ENCODE peak calls at places on chromosomes 7 and 10, in four cellular contexts. F is skeletal muscle cell, Q is cardiac fibroblast, U is astrocyte of the cerebellum. S is an unnamed sample.

GRCh38 chr7:28032738-28033380 is 147.7 kb downstream of the JAZF1 start:
- DNase-seq in F (no peak), Q (no peak), U (no peak), S (no peak)

GRCh38 chr10:93514496-93514895 is 18.1 kb downstream of the CEP55 start:
- DNase-seq in F (no peak), Q (no peak), U (no peak), S (no peak)

GRCh38 chr7:133705596-133705995 is 421.5 kb upstream of the LRGUK start:
- DNase-seq in F (peak), Q (peak), U (no peak), S (peak)

GRCh38 chr7:3089493-3089892 is 45.8 kb upstream of the CARD11 start:
- DNase-seq in F (no peak), Q (peak), U (no peak), S (no peak)

GRCh38 chr7:30656006-30656575 is 26.2 kb downstream of the CRHR2 start:
- DNase-seq in F (no peak), Q (no peak), U (no peak), S (no peak)

GRCh38 chr10:124592736-124593430 is 131.3 kb downstream of the LHPP start:
- DNase-seq in F (no peak), Q (no peak), U (no peak), S (no peak)

GRCh38 chr10:49650724-49651034 is 28.8 kb upstream of the C10orf53 start:
- DNase-seq in F (no peak), Q (no peak), U (no peak), S (no peak)

GRCh38 chr7:151379534-151380198 is 30.2 kb downstream of the WDR86 start:
- DNase-seq in F (no peak), Q (no peak), U (no peak), S (no peak)

GRCh38 chr7:134016223-134016941 is 110.8 kb upstream of the LRGUK start:
- DNase-seq in F (no peak), Q (peak), U (no peak), S (peak)

GRCh38 chr7:135512135-135512887 is 2.4 kb upstream of the CNOT4 start:
- DNase-seq in F (no peak), Q (peak), U (no peak), S (no peak)

GRCh38 chr10:112360308-112361270 is 13.3 kb upstream of the ACSL5 start:
- DNase-seq in F (peak), Q (peak), U (no peak), S (no peak)

GRCh38 chr7:95357623-95358022 is 33.3 kb upstream of the PON1 start:
- DNase-seq in F (no peak), Q (no peak), U (no peak), S (no peak)

GRCh38 chr10:102644066-102644645 is at the start of gene TRIM8:
- DNase-seq in F (no peak), Q (no peak), U (no peak), S (no peak)

GRCh38 chr10:6603142-6604125 is 23.4 kb upstream of the PRKCQ start:
- DNase-seq in F (no peak), Q (no peak), U (no peak), S (no peak)

GRCh38 chr10:88541116-88541626 is 41.9 kb downstream of the RNLS start:
- DNase-seq in F (peak), Q (peak), U (no peak), S (no peak)

GRCh38 chr7:45876519-45876918 is 3.6 kb upstream of the CCDC201 start:
- DNase-seq in F (no peak), Q (no peak), U (no peak), S (no peak)

GRCh38 chr10:86295791-86296190 is 70.8 kb downstream of the GRID1 start:
- DNase-seq in F (no peak), Q (no peak), U (no peak), S (no peak)

GRCh38 chr7:15822123-15822495 is 135.6 kb upstream of the MEOX2 start:
- DNase-seq in F (no peak), Q (no peak), U (no peak), S (no peak)
- H3K4me3 ChIP-seq in F (no peak), Q (no peak), U (no peak), S (no peak)

GRCh38 chr10:111076682-111077661 is at the start of gene ADRA2A:
- DNase-seq in F (no peak), Q (peak), U (peak), S (no peak)

GRCh38 chr10:111075577-111076185 is 1.1 kb upstream of the ADRA2A start:
- DNase-seq in F (no peak), Q (no peak), U (no peak), S (no peak)

GRCh38 chr10:111077715-111078504 is 1.1 kb downstream of the ADRA2A start:
- DNase-seq in F (no peak), Q (peak), U (no peak), S (no peak)

GRCh38 chr10:111078505-111079185 is 1.8 kb downstream of the ADRA2A start:
- DNase-seq in F (no peak), Q (no peak), U (no peak), S (no peak)

GRCh38 chr10:111076191-111076681 is 593 bp upstream of the ADRA2A start:
- DNase-seq in F (no peak), Q (peak), U (peak), S (no peak)
- H3K4me3 ChIP-seq in F (peak), Q (peak), U (peak), S (peak)

GRCh38 chr10:73433538-73433867 is at the start of gene MSS51:
- DNase-seq in F (no peak), Q (no peak), U (no peak), S (no peak)

DNA sequence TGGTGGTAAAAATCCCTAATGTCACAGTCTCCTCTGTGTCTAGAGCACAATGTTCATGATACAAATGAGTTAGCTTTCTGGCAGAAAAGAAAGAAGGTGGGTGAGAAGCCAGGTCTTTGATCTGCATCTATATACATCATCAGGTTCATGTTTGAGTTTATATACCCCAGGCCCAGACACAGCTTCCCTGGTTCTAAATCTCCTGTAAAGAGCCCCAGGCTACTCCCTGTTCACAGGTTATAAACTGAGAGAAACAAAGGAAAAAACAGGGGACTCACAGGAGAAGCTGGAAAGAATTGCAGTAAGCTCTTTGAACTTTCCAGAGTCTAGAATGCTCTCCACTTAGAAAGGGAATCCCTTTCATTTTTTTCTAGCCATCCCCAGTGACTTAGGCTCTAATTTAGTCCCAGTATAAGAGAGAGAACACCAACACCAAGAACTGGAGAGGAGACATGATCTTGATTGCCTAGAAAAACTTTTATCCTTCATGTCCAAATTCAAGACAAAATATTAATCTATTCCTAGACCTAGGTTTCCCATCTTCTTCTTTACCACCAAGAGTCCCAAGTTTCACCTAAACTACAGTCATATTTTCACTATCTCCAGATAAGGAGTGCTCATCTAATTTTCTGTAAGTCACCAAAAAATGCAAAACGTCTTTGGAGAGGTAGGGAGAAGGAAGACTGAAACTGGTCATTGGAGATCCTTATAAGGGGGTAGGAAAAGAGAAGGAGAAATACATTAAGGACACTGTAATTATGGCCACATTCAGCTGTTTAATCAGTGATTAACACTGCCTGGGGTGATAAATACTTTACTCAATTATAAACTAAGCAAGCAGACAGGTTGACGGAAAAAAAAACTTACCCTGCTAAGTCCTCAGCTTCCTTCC is 469 bp downstream of the MSS51 start:
- DNase-seq in F (no peak), Q (no peak), U (no peak), S (no peak)
- H3K4me3 ChIP-seq in F (no peak), Q (no peak), U (no peak), S (no peak)

GRCh38 chr10:119619215-119619614 is 22.5 kb upstream of the TIAL1 start:
- DNase-seq in F (no peak), Q (no peak), U (no peak), S (no peak)

GRCh38 chr10:119616879-119617580 is 20.3 kb upstream of the TIAL1 start:
- DNase-seq in F (no peak), Q (peak), U (no peak), S (no peak)

GRCh38 chr10:119620241-119620753 is 23.5 kb upstream of the TIAL1 start:
- DNase-seq in F (no peak), Q (peak), U (no peak), S (no peak)

GRCh38 chr10:119625570-119626280 is 25.5 kb upstream of the BAG3 start:
- DNase-seq in F (no peak), Q (no peak), U (no peak), S (no peak)

GRCh38 chr10:119620771-119621384 is 24.1 kb upstream of the TIAL1 start:
- DNase-seq in F (no peak), Q (no peak), U (no peak), S (no peak)
- H3K4me3 ChIP-seq in F (no peak), Q (no peak), U (no peak), S (no peak)

GRCh38 chr10:79910344-79910743 is 38.6 kb downstream of the SFTPD start:
- DNase-seq in F (no peak), Q (no peak), U (no peak), S (no peak)
- H3K4me3 ChIP-seq in F (no peak), Q (no peak), U (no peak), S (no peak)

GRCh38 chr10:68366600-68366999 is 33.9 kb upstream of the PBLD start:
- DNase-seq in F (no peak), Q (no peak), U (no peak), S (no peak)

GRCh38 chr10:68365611-68366010 is 32.9 kb upstream of the PBLD start:
- DNase-seq in F (no peak), Q (no peak), U (no peak), S (no peak)

GRCh38 chr10:68367121-68367520 is 34.4 kb upstream of the PBLD start:
- DNase-seq in F (no peak), Q (peak), U (no peak), S (no peak)

GRCh38 chr10:68362590-68362989 is 29.9 kb upstream of the PBLD start:
- DNase-seq in F (no peak), Q (no peak), U (no peak), S (no peak)

DNA sequence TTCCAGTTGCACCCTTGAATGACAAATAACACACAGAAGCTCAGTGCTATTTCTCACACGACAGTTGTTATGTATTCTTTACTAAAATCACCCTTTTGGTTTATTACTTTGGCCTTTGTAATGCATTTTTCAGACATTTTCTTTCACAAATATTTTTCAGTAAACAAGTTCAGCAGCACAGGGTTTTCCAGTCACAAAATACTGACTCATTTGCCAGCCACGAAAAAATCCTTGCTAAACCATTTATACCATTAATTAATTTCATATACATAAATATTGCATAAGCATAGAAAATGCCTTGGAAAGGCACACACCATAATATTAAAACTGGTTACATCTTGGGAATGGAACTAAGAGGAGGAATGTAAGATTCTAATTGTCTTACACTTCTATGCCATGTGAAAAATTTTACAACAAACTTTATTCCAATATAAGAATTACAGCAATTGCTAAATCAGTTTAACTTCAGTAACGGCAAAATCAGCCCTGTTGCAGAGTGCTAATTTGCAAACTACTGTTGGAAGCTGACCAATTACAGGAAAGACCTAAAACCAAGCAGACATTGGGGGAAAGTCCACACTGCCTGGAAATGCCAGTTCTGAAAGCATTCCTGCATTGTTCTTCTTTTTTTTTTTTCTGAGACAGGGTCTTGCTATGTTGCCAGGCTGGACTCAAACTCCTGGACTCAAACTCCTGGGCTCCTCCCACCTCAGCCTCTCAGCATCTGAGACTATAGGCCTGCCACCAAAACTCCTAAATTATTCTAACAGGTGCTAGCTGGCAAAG is 31.6 kb upstream of the PBLD start:
- DNase-seq in F (no peak), Q (no peak), U (no peak), S (no peak)
- H3K4me3 ChIP-seq in F (no peak), Q (no peak), U (no peak), S (no peak)

DNA sequence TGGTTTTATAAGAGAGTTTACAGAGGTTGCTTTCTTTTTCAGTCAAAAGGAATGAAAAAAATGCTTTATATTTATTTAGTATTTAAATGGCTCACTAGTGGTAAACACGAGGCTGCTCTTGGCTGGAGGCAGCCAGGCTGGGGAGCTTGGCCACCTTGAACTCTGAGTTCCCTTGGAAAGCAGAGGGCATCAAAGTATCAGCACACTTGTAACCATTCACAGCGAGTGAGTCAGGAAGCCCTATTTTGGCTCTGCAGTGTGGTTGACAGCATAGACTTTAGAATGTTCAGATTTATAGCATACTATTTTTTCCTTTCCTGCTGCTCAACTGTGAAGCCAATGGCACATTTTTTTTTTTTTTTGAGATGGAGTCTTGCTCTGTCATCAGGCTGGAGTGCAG is 51.6 kb downstream of the CYCS start:
- DNase-seq in F (peak), Q (no peak), U (peak), S (peak)
- H3K4me3 ChIP-seq in F (no peak), Q (no peak), U (no peak), S (no peak)

GRCh38 chr10:43307306-43307705 is 40.4 kb upstream of the RASGEF1A start:
- DNase-seq in F (no peak), Q (no peak), U (no peak), S (no peak)

GRCh38 chr10:43305881-43306280 is 39.0 kb upstream of the RASGEF1A start:
- DNase-seq in F (peak), Q (peak), U (no peak), S (no peak)

GRCh38 chr10:43304687-43305333 is 37.9 kb upstream of the RASGEF1A start:
- DNase-seq in F (no peak), Q (peak), U (no peak), S (no peak)

GRCh38 chr10:43306899-43307298 is 40.0 kb upstream of the RASGEF1A start:
- DNase-seq in F (no peak), Q (no peak), U (no peak), S (no peak)

DNA sequence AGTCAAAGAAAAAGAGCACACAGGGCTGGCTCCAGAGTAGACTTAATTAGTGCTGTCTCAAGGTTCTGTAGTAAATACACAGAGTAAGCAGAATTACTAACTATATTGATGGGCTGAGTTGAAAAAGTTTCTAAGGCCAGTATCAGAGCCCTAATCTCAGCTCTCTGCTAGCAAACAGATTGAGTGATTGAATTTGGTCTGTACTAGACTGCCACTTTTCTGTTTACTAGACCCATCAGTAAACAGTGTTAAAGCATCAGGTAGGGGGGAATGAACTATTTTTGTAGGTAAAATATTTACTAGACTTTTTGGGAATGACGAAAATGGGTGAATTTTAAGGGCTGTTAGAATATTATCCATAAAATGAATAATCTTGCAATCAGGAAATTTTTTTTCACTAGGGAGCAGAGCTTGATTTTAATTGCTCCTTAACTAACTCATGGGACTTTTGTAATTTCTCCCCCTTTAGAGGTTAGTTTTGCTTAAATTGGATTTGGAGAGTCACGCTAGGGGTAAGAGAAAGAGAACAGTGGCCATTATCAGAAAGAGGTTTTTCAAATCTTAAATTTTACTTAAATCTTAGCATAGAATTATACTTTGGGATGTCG is 37.3 kb upstream of the RASGEF1A start:
- DNase-seq in F (no peak), Q (no peak), U (no peak), S (no peak)
- H3K4me3 ChIP-seq in F (peak), Q (peak), U (peak), S (peak)